ENCODE peak calls at places on chromosomes 5 and 9, in four cellular contexts. C is fibroblast of lung, Y is cardiac fibroblast, A is neural crest cell. R is an unnamed sample.

GRCh38 chr5:180126716-180127681 is 55.4 kb upstream of the RNF130 start:
- DNase-seq in C (no peak), A (peak; percentile 56), Y (peak; percentile 17), R (no peak)

GRCh38 chr5:44774279-44774880 is 34.4 kb upstream of the MRPS30 start:
- DNase-seq in Y (peak; percentile 73), A (no peak), C (peak; percentile 85), R (no peak)

GRCh38 chr5:79301046-79301712 is 65.2 kb downstream of the JMY start:
- DNase-seq in Y (peak; percentile 12), C (peak; percentile 57), A (no peak), R (no peak)

GRCh38 chr5:57094753-57095683 is 78.8 kb upstream of the GPBP1 start:
- DNase-seq in C (no peak), A (no peak), Y (peak; percentile 9), R (no peak)

GRCh38 chr9:91825422-91825821 is 124.6 kb downstream of the ROR2 start:
- DNase-seq in C (peak; percentile 78), A (no peak), Y (no peak), R (no peak)

GRCh38 chr5:149356391-149356790 is 1.5 kb upstream of the PCYOX1L start:
- DNase-seq in Y (peak; percentile 51), C (no peak), A (no peak), R (no peak)

GRCh38 chr9:129712595-129713524 is 40.0 kb downstream of the PTGES start:
- DNase-seq in Y (peak; percentile 86), C (peak; percentile 29), A (no peak), R (peak; percentile 69)

GRCh38 chr5:1119312-1119831 is 7.5 kb upstream of the SLC12A7 start:
- DNase-seq in A (no peak), Y (no peak), C (no peak), R (no peak)

GRCh38 chr5:100479079-100479688 is 56.0 kb upstream of the FAM174A start:
- DNase-seq in C (peak; percentile 32), Y (peak; percentile 35), A (no peak), R (no peak)

GRCh38 chr5:140785905-140786686 is at the start of gene PCDHA1:
- DNase-seq in Y (no peak), C (no peak), A (no peak), R (no peak)

GRCh38 chr5:94288937-94289336 is 329.5 kb downstream of the KIAA0825 start:
- DNase-seq in Y (peak; percentile 55), C (peak; percentile 58), A (no peak), R (no peak)

GRCh38 chr5:35924950-35925722 is 13.3 kb downstream of the CAPSL start:
- DNase-seq in C (peak; percentile 62), Y (peak; percentile 70), A (peak; percentile 62), R (peak; percentile 71)

GRCh38 chr9:127783111-127783621 is 2.7 kb upstream of the CDK9 start:
- DNase-seq in C (no peak), A (no peak), Y (no peak), R (peak; percentile 80)

GRCh38 chr5:107913511-107913910 is 242.8 kb upstream of the EFNA5 start:
- DNase-seq in Y (no peak), C (no peak), A (no peak), R (no peak)

GRCh38 chr5:9513825-9514224 is 32.0 kb downstream of the SEMA5A start:
- DNase-seq in A (no peak), Y (peak; percentile 59), C (peak; percentile 65), R (no peak)

GRCh38 chr5:181187500-181188213 is 17.3 kb downstream of the TRIM7 start:
- DNase-seq in A (peak; percentile 80), C (peak; percentile 84), Y (peak; percentile 88), R (peak; percentile 76)

GRCh38 chr9:68508547-68508946 is 32.1 kb downstream of the TMEM252 start:
- DNase-seq in Y (no peak), A (no peak), C (peak; percentile 16), R (no peak)

GRCh38 chr9:113705306-113705937 is 170.7 kb upstream of the ZNF618 start:
- DNase-seq in A (no peak), Y (no peak), C (no peak), R (no peak)

GRCh38 chr9:92266486-92266885 is 27.0 kb downstream of the IARS1 start:
- DNase-seq in C (peak; percentile 4), Y (no peak), A (no peak), R (no peak)

GRCh38 chr5:173572431-173573125 is 43.9 kb downstream of the BOD1 start:
- DNase-seq in C (no peak), A (no peak), Y (no peak), R (no peak)

GRCh38 chr5:150465926-150466325 is 16.4 kb upstream of the RPS14 start:
- DNase-seq in C (no peak), Y (no peak), A (no peak), R (no peak)

GRCh38 chr5:72572236-72572765 is 65.1 kb upstream of the ZNF366 start:
- DNase-seq in Y (no peak), A (no peak), C (no peak), R (no peak)

GRCh38 chr5:174045470-174046025 is at the start of gene NSG2:
- DNase-seq in A (peak; percentile 83), Y (peak; percentile 79), C (peak; percentile 78), R (peak; percentile 69)

GRCh38 chr5:151718168-151718567 is 31.5 kb upstream of the SPARC start:
- DNase-seq in A (no peak), Y (peak; percentile 48), C (peak; percentile 63), R (no peak)

GRCh38 chr5:172505840-172506638 is 51.7 kb upstream of the SH3PXD2B start:
- DNase-seq in C (no peak), A (no peak), Y (no peak), R (no peak)

GRCh38 chr5:122844136-122844915 is 1.1 kb upstream of the SNX24 start:
- DNase-seq in Y (peak; percentile 23), C (peak; percentile 23), A (no peak), R (no peak)

GRCh38 chr5:98391921-98392625 is 381.4 kb upstream of the RGMB start:
- DNase-seq in C (no peak), Y (no peak), A (no peak), R (no peak)

GRCh38 chr9:33234511-33235467 is 5.2 kb upstream of the SPINK4 start:
- DNase-seq in A (no peak), C (peak; percentile 28), Y (peak; percentile 74), R (no peak)